ENCODE peak calls at places on chromosomes 11 and 22, in five cellular contexts. H is glomerular endothelial cell, O is progenitor cell of endocrine pancreas, W is NCI-H1105 treated with DMSO at 0.1 percent for 48 hours, D is posterior cingulate gyrus. G is an unnamed sample.
A peak's percentile ranks its signal among the peaks of the same experiment; 100 is the strongest.

GRCh38 chr22:42180349-42180842 is 49.8 kb upstream of the CYP2D6 start:
- DNase-seq in H (no peak), O (no peak), W (no peak), D (no peak), G (no peak)

GRCh38 chr11:128061321-128061871 is 526.0 kb downstream of the ETS1 start:
- DNase-seq in H (no peak), D (no peak), O (no peak), W (no peak), G (no peak)

GRCh38 chr11:111454561-111455192 is 57.5 kb downstream of the BTG4 start:
- DNase-seq in D (peak; percentile 77), O (peak; percentile 44), W (peak; percentile 45), H (no peak), G (peak; percentile 61)

GRCh38 chr22:42294034-42294985 is 23.9 kb upstream of the TCF20 start:
- DNase-seq in D (no peak), O (peak; percentile 72), H (no peak), W (peak; percentile 28), G (no peak)

GRCh38 chr11:75100314-75100713 is 3.6 kb upstream of the OR2AT4 start:
- DNase-seq in H (no peak), O (no peak), W (no peak), D (no peak), G (no peak)

GRCh38 chr11:91394718-91395414 is 829.8 kb upstream of the FAT3 start:
- DNase-seq in W (peak; percentile 79), O (no peak), D (no peak), H (no peak), G (no peak)

GRCh38 chr22:24697671-24698082 is 76.8 kb downstream of the PIWIL3 start:
- DNase-seq in O (no peak), H (no peak), W (peak; percentile 78), D (no peak), G (no peak)

GRCh38 chr11:26806209-26806608 is 84.3 kb upstream of the SLC5A12 start:
- DNase-seq in D (no peak), O (no peak), W (no peak), H (no peak), G (no peak)

GRCh38 chr11:64343740-64344133 is 3.7 kb downstream of the CCDC88B start:
- DNase-seq in W (no peak), O (no peak), H (no peak), D (no peak), G (no peak)

GRCh38 chr22:23548501-23549197 is 31.4 kb downstream of the IGLL1 start:
- DNase-seq in O (no peak), H (no peak), W (no peak), D (no peak), G (no peak)

GRCh38 chr22:48055827-48056226 is 1293.4 kb downstream of the TBC1D22A start:
- DNase-seq in H (no peak), W (no peak), D (no peak), O (no peak), G (no peak)

GRCh38 chr11:65181569-65182257 is at the start of gene CAPN1:
- DNase-seq in O (peak; percentile 35), W (peak; percentile 46), D (peak; percentile 24), H (no peak), G (peak; percentile 54)

GRCh38 chr22:43396934-43397457 is 14.8 kb upstream of the MPPED1 start:
- DNase-seq in O (no peak), W (no peak), H (no peak), D (no peak), G (no peak)

G was measured in Ammon's horn.